ENCODE peak calls at places on chromosome X, in nine cellular contexts. T is foreskin fibroblast, X is endodermal cell, H is HL-60, G is K562, D is ovary, U is cardiac muscle cell, A is brain microvascular endothelial cell, S is kidney. Q is an unnamed sample.

GRCh38 chrX:57451426-57452020 is 140.3 kb upstream of the ZXDB start:
- DNase-seq in H (no peak), X (no peak), U (no peak), T (no peak), S (no peak), A (no peak), G (no peak), D (no peak), Q (no peak)

GRCh38 chrX:138946941-138947340 is 235.4 kb upstream of the FGF13 start:
- DNase-seq in T (no peak), G (no peak), H (no peak), X (no peak), S (no peak), D (no peak), A (no peak), U (no peak), Q (no peak)

GRCh38 chrX:22134681-22135080 is 102.6 kb downstream of the PHEX start:
- DNase-seq in T (peak), D (no peak), A (peak), S (no peak), H (no peak), U (no peak), X (no peak), G (no peak), Q (no peak)

GRCh38 chrX:108310511-108310910 is 127.7 kb downstream of the COL4A6 start:
- DNase-seq in X (no peak), A (no peak), H (no peak), D (no peak), T (no peak), G (no peak), U (no peak), S (no peak), Q (no peak)

GRCh38 chrX:54540289-54540688 is 10.3 kb downstream of the GNL3L start:
- DNase-seq in D (no peak), S (no peak), T (peak), A (peak), H (no peak), U (no peak), G (no peak), X (no peak), Q (no peak)

GRCh38 chrX:133085785-133086184 is 11.1 kb downstream of the USP26 start:
- DNase-seq in S (peak), G (no peak), A (no peak), H (no peak), U (no peak), T (no peak), X (no peak), D (no peak), Q (no peak)

GRCh38 chrX:10496345-10496965 is 123.9 kb downstream of the MID1 start:
- DNase-seq in U (no peak), A (peak), D (no peak), G (no peak), S (no peak), H (no peak), T (peak), X (no peak), Q (no peak)

GRCh38 chrX:134470013-134470412 is 10.0 kb downstream of the HPRT1 start:
- DNase-seq in H (no peak), G (no peak), X (no peak), S (no peak), U (no peak), A (no peak), T (no peak), D (no peak), Q (no peak)

GRCh38 chrX:69232945-69233344 is 67.7 kb upstream of the PJA1 start:
- DNase-seq in X (no peak), U (no peak), T (no peak), H (no peak), D (no peak), G (no peak), A (no peak), S (no peak), Q (no peak)

GRCh38 chrX:97310373-97310772 is 426.7 kb downstream of the RPA4 start:
- DNase-seq in U (peak), D (no peak), H (no peak), X (peak), S (no peak), G (no peak), A (no peak), T (no peak), Q (no peak)

GRCh38 chrX:10350991-10351390 is 194.2 kb downstream of the CLCN4 start:
- DNase-seq in X (no peak), U (no peak), S (no peak), A (peak), T (peak), G (no peak), D (no peak), H (no peak), Q (no peak)

GRCh38 chrX:42619068-42619467 is 158.9 kb downstream of the PPP1R2C start:
- DNase-seq in D (no peak), S (no peak), G (no peak), T (no peak), A (no peak), H (no peak), X (no peak), U (no peak), Q (no peak)

GRCh38 chrX:18415386-18415785 is 10.0 kb upstream of the CDKL5 start:
- DNase-seq in X (no peak), G (no peak), A (peak), H (no peak), T (peak), D (no peak), U (no peak), S (no peak), Q (no peak)

GRCh38 chrX:18406531-18407266 is 18.7 kb upstream of the CDKL5 start:
- DNase-seq in H (no peak), G (no peak), U (no peak), A (no peak), X (no peak), S (no peak), T (no peak), D (no peak), Q (no peak)

GRCh38 chrX:18410038-18410437 is 15.4 kb upstream of the CDKL5 start:
- DNase-seq in S (no peak), U (peak), T (peak), G (no peak), A (peak), H (no peak), D (no peak), X (no peak), Q (no peak)
- TF ChIP-seq CTCF in S (peak), U (peak), T (peak), G (no peak), A (peak), H (no peak), D (no peak), X (peak), Q (peak)

DNA sequence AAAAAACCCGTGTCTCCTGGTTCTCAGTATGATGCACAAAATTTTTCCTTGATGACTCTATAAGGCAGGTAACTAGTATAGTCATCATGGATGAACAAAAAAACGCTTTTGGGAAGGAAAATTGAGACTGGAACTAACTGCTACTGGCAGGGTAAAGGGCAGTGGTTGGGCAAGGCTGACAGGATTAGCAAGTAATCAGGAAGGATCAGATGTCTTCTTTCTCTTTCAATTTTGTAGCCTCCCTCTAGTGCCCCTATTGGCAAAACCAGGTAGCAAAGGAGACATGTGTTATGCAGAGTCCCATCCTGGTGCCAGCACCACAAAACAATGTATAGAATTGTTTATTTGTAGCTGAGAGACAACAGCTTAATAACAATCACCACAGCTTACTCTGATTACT is 12.8 kb upstream of the SLITRK4 start:
- DNase-seq in G (no peak), X (peak), A (no peak), D (no peak), H (no peak), T (no peak), U (no peak), S (no peak), Q (no peak)
- TF ChIP-seq CTCF in G (no peak), X (peak), A (no peak), D (no peak), H (no peak), T (no peak), U (peak), S (no peak), Q (no peak)

GRCh38 chrX:46978341-46979291 is 66.4 kb downstream of the JADE3 start:
- DNase-seq in X (peak), H (peak), D (peak), T (peak), G (peak), U (peak), S (peak), A (peak), Q (no peak)
- TF ChIP-seq CTCF in X (peak), H (peak), D (no peak), T (peak), G (peak), U (peak), S (peak), A (peak), Q (peak)

DNA sequence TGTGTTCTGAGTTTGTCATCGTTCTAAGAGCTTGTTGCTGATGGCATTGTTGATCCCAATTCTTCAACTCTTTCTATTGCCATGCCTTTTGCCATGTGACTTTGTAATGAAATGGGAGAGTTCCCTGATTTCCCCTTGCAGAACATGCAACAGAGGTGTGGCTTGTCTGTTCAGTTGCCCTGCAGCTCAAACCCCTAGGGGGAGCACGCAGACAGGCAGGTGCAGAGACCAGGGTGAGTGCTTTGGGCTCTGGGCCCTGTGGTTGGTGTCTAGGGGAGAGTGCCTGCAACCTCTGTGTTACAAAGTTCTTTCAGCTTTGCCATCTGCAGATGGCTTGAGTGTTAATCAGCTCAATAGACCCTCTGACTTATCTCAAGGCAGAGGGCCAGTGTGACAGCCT is 332.7 kb downstream of the MID1IP1 start:
- DNase-seq in X (peak), A (no peak), G (peak), H (no peak), D (no peak), S (no peak), U (peak), T (no peak), Q (no peak)
- TF ChIP-seq CTCF in X (peak), A (peak), G (peak), H (no peak), D (no peak), S (peak), U (no peak), T (no peak), Q (no peak)

GRCh38 chrX:16239211-16239610 is 71.9 kb downstream of the MAGEB17 start:
- DNase-seq in A (peak), X (no peak), D (no peak), G (no peak), S (no peak), H (no peak), T (peak), U (no peak), Q (no peak)

GRCh38 chrX:16240231-16240905 is 73.1 kb downstream of the MAGEB17 start:
- DNase-seq in D (no peak), H (no peak), X (no peak), A (no peak), T (no peak), S (no peak), G (no peak), U (no peak), Q (no peak)
- TF ChIP-seq CTCF in D (no peak), H (no peak), X (no peak), A (no peak), T (no peak), S (no peak), G (no peak), U (no peak), Q (no peak)

GRCh38 chrX:125132274-125132673 is 187.4 kb upstream of the TEX13C start:
- DNase-seq in A (no peak), D (no peak), U (no peak), G (peak), S (no peak), T (no peak), X (no peak), H (no peak), Q (no peak)
- TF ChIP-seq CTCF in A (no peak), D (no peak), U (no peak), G (peak), S (peak), T (no peak), X (peak), H (peak), Q (peak)

GRCh38 chrX:23612846-23613245 is 54.4 kb upstream of the PRDX4 start:
- DNase-seq in U (no peak), X (no peak), H (no peak), T (no peak), S (no peak), D (no peak), A (no peak), G (no peak), Q (no peak)

GRCh38 chrX:23616361-23616760 is 50.9 kb upstream of the PRDX4 start:
- DNase-seq in T (peak), A (peak), D (no peak), G (peak), X (no peak), H (peak), S (no peak), U (peak), Q (no peak)

GRCh38 chrX:23610491-23610890 is 56.8 kb upstream of the PRDX4 start:
- DNase-seq in T (peak), G (no peak), U (no peak), S (no peak), H (no peak), X (no peak), D (no peak), A (no peak), Q (no peak)
- TF ChIP-seq CTCF in T (no peak), G (no peak), U (no peak), S (no peak), H (no peak), X (no peak), D (no peak), A (no peak), Q (no peak)

GRCh38 chrX:7582191-7582590 is 260.8 kb upstream of the VCX start:
- DNase-seq in S (no peak), H (no peak), X (no peak), G (no peak), A (no peak), U (no peak), D (no peak), T (no peak), Q (no peak)

GRCh38 chrX:7580127-7580526 is 262.8 kb upstream of the VCX start:
- DNase-seq in S (no peak), H (no peak), T (no peak), A (no peak), X (no peak), U (peak), D (no peak), G (no peak), Q (no peak)

GRCh38 chrX:7586126-7586525 is 256.8 kb upstream of the VCX start:
- DNase-seq in H (peak), T (peak), G (no peak), X (peak), D (no peak), S (no peak), A (peak), U (peak), Q (no peak)
- TF ChIP-seq CTCF in H (peak), T (peak), G (no peak), X (peak), D (no peak), S (peak), A (peak), U (no peak), Q (peak)

Q was measured in chondrocyte.